ENCODE peak calls at places on chromosome 4, in nine cellular contexts. D, M, G, B, O, I, S, L and F are unnamed samples. For H3K27me3, the result is how much of the 10 kb centered on the place peaks cover.

GRCh38 chr4:54961357-54961975 is 163.9 kb downstream of the KDR start:
- DNase-seq in B (no peak), M (peak), G (peak), S (no peak), L (no peak), O (no peak), I (no peak), D (peak), F (no peak)

GRCh38 chr4:119692001-119692400 is 63.4 kb upstream of the PDE5A start:
- DNase-seq in O (no peak), M (peak), L (no peak), D (peak), B (no peak), G (peak), I (no peak), S (no peak), F (no peak)

GRCh38 chr4:114108869-114109268 is 129.4 kb upstream of the ARSJ start:
- DNase-seq in B (no peak), O (no peak), S (no peak), G (peak), M (peak), L (no peak), D (peak), I (no peak), F (no peak)

GRCh38 chr4:168388890-168389289 is 70.3 kb upstream of the DDX60 start:
- DNase-seq in L (no peak), B (no peak), G (peak), S (no peak), I (no peak), D (peak), O (no peak), M (peak), F (no peak)

GRCh38 chr4:53598901-53599300 is 7.6 kb upstream of the LNX1 start:
- DNase-seq in O (no peak), D (peak), G (no peak), B (no peak), M (no peak), L (no peak), I (no peak), S (no peak), F (no peak)

GRCh38 chr4:94244829-94245185 is 37.1 kb downstream of the SMARCAD1 start:
- DNase-seq in I (no peak), S (no peak), B (no peak), G (no peak), L (no peak), D (no peak), M (no peak), O (no peak), F (no peak)

GRCh38 chr4:84498203-84499026 is 677 bp downstream of the NKX6-1 start:
- DNase-seq in O (peak), G (peak), M (peak), B (no peak), L (peak), I (no peak), S (no peak), D (peak), F (no peak)

GRCh38 chr4:173913496-173913895 is 370.0 kb downstream of the FBXO8 start:
- DNase-seq in L (no peak), D (no peak), G (no peak), M (no peak), B (no peak), O (no peak), S (no peak), I (no peak), F (no peak)

GRCh38 chr4:70903282-70903603 is 1.1 kb downstream of the MOB1B start:
- DNase-seq in I (no peak), L (no peak), S (no peak), D (no peak), O (no peak), B (no peak), M (peak), G (no peak), F (no peak)

GRCh38 chr4:97235516-97235915 is 907.8 kb downstream of the STPG2 start:
- DNase-seq in D (no peak), G (no peak), O (no peak), B (no peak), I (no peak), M (no peak), S (no peak), L (no peak), F (no peak)

DNA sequence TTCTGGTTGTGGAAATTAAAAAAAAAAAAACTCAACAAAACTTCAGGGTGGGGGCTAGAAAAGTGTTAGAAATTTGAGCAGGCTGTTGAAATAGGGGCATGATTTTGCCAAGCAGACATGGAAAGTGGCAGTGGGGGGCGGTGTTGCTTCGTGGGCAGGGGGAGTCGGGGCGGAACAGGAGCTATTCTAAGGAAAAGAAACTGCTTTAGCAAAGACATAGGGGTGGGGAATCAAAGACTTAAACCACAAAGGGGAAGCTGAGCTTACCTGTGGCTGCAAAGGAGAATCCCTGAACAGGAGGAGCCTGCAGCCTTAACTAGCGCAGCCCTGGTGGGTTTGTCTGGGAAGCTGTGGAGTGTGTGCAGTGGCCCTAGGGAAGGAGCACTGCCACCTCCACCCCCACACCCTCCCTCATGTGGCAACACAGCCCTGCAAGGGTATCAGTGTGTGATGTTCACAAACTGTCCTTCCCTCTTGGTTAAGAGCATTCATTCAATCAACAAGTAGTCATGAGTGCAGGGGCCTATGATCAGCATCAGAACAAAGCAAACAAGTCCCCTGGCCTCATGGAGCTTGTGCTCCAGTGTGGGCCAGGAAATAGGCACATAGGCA is 20.5 kb downstream of the SEL1L3 start:
- DNase-seq in B (no peak), O (no peak), G (no peak), M (no peak), L (no peak), D (no peak), I (no peak), S (no peak), F (peak)
- TF ChIP-seq CTCF in B (no peak), O (no peak), G (no peak), M (no peak), L (no peak), D (no peak), I (peak), S (peak), F (peak)

GRCh38 chr4:6768539-6768905 is 14.0 kb upstream of the KIAA0232 start:
- DNase-seq in B (no peak), O (peak), I (no peak), S (peak), D (peak), L (no peak), M (peak), G (peak), F (no peak)
- H3K4me3 ChIP-seq in B (no peak), O (peak), I (peak), S (no peak), D (no peak), L (no peak), M (no peak), G (no peak), F (no peak)

GRCh38 chr4:3861720-3862639 is 95.8 kb downstream of the ADRA2C start:
- DNase-seq in G (no peak), B (no peak), L (no peak), D (no peak), M (no peak), S (no peak), I (no peak), O (no peak), F (no peak)

GRCh38 chr4:3859571-3859970 is 93.4 kb downstream of the ADRA2C start:
- DNase-seq in I (no peak), D (no peak), O (no peak), L (no peak), G (no peak), M (no peak), S (no peak), B (no peak), F (no peak)

GRCh38 chr4:3860913-3861636 is 94.9 kb downstream of the ADRA2C start:
- DNase-seq in S (no peak), G (no peak), M (no peak), I (no peak), O (no peak), L (no peak), B (no peak), D (no peak), F (no peak)

GRCh38 chr4:3858765-3859388 is 92.7 kb downstream of the ADRA2C start:
- DNase-seq in M (no peak), I (no peak), B (no peak), O (no peak), D (no peak), L (no peak), G (no peak), S (no peak), F (no peak)

DNA sequence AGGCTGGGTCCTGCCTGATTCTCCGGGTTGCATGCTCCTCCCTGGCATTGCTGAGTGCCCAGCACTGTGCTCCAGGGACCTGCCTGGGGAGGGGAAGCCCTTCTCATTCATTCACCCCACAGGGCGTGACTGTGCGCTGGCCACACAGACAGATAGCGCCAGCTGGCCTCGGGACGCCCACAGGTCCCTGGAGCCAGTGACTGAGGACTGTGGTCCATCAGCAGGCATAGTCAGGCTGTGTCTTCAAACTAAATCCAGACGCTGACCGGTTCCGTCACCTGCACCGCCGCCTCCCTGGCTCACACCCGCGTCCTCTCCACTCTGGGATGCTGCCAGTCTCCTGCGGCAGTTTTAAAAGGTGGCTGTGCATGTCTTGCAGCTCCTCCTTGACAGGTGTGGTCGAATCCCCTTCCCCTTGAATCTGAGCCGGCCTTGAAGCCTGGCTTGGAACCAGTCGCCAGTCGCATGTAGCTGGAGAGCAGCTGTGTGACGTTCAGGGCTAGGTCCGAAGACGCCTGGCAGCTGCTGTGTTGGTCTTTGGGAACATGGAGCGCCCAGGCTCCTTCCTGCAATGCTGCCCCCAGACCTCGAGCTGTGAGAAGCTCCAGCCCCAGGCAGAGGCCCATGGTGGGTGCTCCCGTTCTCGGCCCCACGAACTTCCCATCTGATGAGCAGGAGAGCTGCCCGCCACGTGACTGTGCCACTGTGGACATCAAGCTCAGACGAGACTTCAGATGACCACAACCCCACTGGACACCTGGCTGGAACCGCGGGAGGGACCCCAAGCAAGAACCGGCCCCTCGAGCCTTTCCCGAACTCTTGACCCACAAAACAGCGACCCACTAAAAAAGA is 94.1 kb downstream of the ADRA2C start:
- DNase-seq in L (no peak), S (no peak), M (no peak), I (no peak), D (no peak), G (no peak), O (no peak), B (no peak), F (no peak)
- H3K27me3 ChIP-seq in L (under half), S (under half), M (half or more), I (under half), D (under half), G (half or more), O (half or more), B (half or more), F (under half)

DNA sequence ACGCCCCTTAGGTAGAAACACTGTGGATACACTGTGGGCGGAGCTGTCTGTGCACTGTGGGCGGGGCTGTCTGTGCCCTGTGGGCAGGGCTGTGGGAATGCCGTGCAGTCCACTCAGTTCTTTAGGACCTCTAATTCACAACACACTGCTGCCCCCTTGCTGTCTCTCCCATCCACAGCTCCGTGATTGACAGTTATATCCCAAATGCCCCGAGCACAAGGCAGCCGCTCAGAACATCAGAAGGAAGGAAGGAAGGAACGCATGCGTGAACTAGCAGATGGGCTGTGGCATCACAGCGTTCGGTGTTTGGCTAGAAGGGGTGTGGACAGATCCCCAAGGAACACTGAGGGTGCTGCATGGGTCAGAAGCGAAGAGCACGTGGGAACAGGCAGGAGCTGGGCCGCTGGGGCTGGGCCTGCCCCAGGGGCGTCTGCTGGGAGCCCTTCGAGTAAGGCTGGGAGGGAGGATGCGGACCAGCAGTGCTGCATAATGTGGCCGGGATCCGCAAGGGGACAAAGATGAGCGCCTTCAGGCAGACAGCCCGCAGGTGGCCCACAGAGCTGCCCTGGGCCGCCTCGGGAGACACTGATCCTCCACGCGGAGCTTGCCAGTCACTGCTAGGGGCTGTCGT is 29.8 kb downstream of the ACOX3 start:
- DNase-seq in D (no peak), M (peak), I (no peak), G (peak), O (peak), L (no peak), S (no peak), B (peak), F (no peak)
- TF ChIP-seq CTCF in D (peak), M (peak), I (no peak), G (peak), O (peak), L (no peak), S (peak), B (peak), F (no peak)